ENCODE peak calls at places on chromosome 6, in five cellular contexts. S is pancreas, C is endothelial cell of umbilical vein, P is heart right ventricle, E is colonic mucosa. W is an unnamed sample.

GRCh38 chr6:33251390-33252012 is 20.2 kb downstream of the VPS52 start:
- DNase-seq in S (no peak), C (no peak), P (no peak), E (no peak), W (no peak)

GRCh38 chr6:100913400-100914276 is 32.5 kb upstream of the ASCC3 start:
- DNase-seq in S (no peak), C (no peak), P (no peak), E (no peak), W (no peak)

GRCh38 chr6:92690997-92691599 is 728.3 kb downstream of the EPHA7 start:
- DNase-seq in S (no peak), C (no peak), P (no peak), E (no peak), W (no peak)

GRCh38 chr6:156583083-156583482 is 194.1 kb upstream of the ARID1B start:
- DNase-seq in S (no peak), C (no peak), P (no peak), E (no peak), W (no peak)

GRCh38 chr6:35804996-35805736 is at the start of gene LHFPL5:
- DNase-seq in S (peak), C (peak), P (peak), E (peak), W (no peak)

GRCh38 chr6:12150812-12151432 is 138.8 kb downstream of the HIVEP1 start:
- DNase-seq in S (no peak), C (no peak), P (no peak), E (peak), W (no peak)

GRCh38 chr6:30730611-30731435 is 10.7 kb downstream of the TUBB start:
- DNase-seq in S (peak), C (peak), P (peak), E (peak), W (no peak)

GRCh38 chr6:17278289-17279061 is 2.7 kb upstream of the RBM24 start:
- DNase-seq in S (no peak), C (peak), P (no peak), E (no peak), W (no peak)

GRCh38 chr6:56804996-56805395 is 149.9 kb upstream of the BEND6 start:
- DNase-seq in S (no peak), C (peak), P (no peak), E (no peak), W (no peak)

GRCh38 chr6:39753745-39754084 is 28.5 kb upstream of the KIF6 start:
- DNase-seq in S (no peak), C (no peak), P (no peak), E (no peak), W (no peak)

GRCh38 chr6:90375681-90376439 is 79.2 kb upstream of the BACH2 start:
- DNase-seq in S (no peak), C (no peak), P (peak), E (no peak), W (peak)

GRCh38 chr6:154257074-154257473 is 99.5 kb downstream of the IPCEF1 start:
- DNase-seq in S (no peak), C (no peak), P (peak), E (no peak), W (no peak)

GRCh38 chr6:33000053-33000452 is 9.3 kb downstream of the HLA-DOA start:
- DNase-seq in S (no peak), C (no peak), P (no peak), E (no peak), W (no peak)

GRCh38 chr6:145735356-145736165 is at the start of gene EPM2A:
- DNase-seq in S (peak), C (peak), P (peak), E (peak), W (no peak)

GRCh38 chr6:108531332-108531731 is 29.4 kb upstream of the FOXO3 start:
- DNase-seq in S (no peak), C (no peak), P (no peak), E (no peak), W (no peak)

GRCh38 chr6:16912756-16913155 is 151.5 kb upstream of the ATXN1 start:
- DNase-seq in S (no peak), C (no peak), P (no peak), E (no peak), W (no peak)

GRCh38 chr6:137265574-137265973 is 46.4 kb upstream of the IFNGR1 start:
- DNase-seq in S (no peak), C (no peak), P (no peak), E (no peak), W (no peak)

GRCh38 chr6:112214749-112215269 is 39.6 kb downstream of the LAMA4 start:
- DNase-seq in S (no peak), C (peak), P (no peak), E (no peak), W (peak)

GRCh38 chr6:35688605-35689322 is at the start of gene FKBP5:
- DNase-seq in S (peak), C (peak), P (peak), E (peak), W (peak)

GRCh38 chr6:16684896-16685554 is 76.2 kb downstream of the ATXN1 start:
- DNase-seq in S (no peak), C (no peak), P (no peak), E (no peak), W (no peak)

GRCh38 chr6:124223596-124223995 is 419.9 kb downstream of the NKAIN2 start:
- DNase-seq in S (no peak), C (no peak), P (no peak), E (no peak), W (no peak)

GRCh38 chr6:54286141-54286540 is 22.1 kb upstream of the TINAG start:
- DNase-seq in S (no peak), C (no peak), P (no peak), E (no peak), W (no peak)

GRCh38 chr6:44431118-44431725 is 43.7 kb downstream of the CDC5L start:
- DNase-seq in S (no peak), C (peak), P (peak), E (peak), W (peak)

GRCh38 chr6:14086701-14087100 is 30.9 kb upstream of the CD83 start:
- DNase-seq in S (no peak), C (no peak), P (no peak), E (no peak), W (no peak)

GRCh38 chr6:106444777-106445507 is 84.4 kb downstream of the CRYBG1 start:
- DNase-seq in S (no peak), C (peak), P (peak), E (peak), W (no peak)

GRCh38 chr6:104558746-104559145 is 301.0 kb downstream of the HACE1 start:
- DNase-seq in S (no peak), C (no peak), P (no peak), E (no peak), W (no peak)

GRCh38 chr6:110178626-110179405 is 654 bp downstream of the WASF1 start:
- DNase-seq in S (peak), C (peak), P (peak), E (peak), W (peak)

GRCh38 chr6:110179406-110180227 is at the start of gene WASF1:
- DNase-seq in S (peak), C (peak), P (peak), E (peak), W (peak)

GRCh38 chr6:110183292-110183691 is 3.1 kb downstream of the CDC40 start:
- DNase-seq in S (no peak), C (no peak), P (no peak), E (no peak), W (no peak)

GRCh38 chr6:110181131-110182027 is 1.2 kb downstream of the CDC40 start:
- DNase-seq in S (no peak), C (peak), P (no peak), E (no peak), W (no peak)

GRCh38 chr6:110180228-110181008 is at the start of gene CDC40:
- DNase-seq in S (peak), C (no peak), P (peak), E (peak), W (no peak)
- H3K4me3 ChIP-seq in S (peak), C (peak), P (peak), E (peak), W (peak)

GRCh38 chr6:1315201-1315559 is 3.3 kb downstream of the FOXQ1 start:
- DNase-seq in S (no peak), C (no peak), P (no peak), E (no peak), W (no peak)

GRCh38 chr6:1315560-1316386 is 3.9 kb downstream of the FOXQ1 start:
- DNase-seq in S (no peak), C (no peak), P (no peak), E (no peak), W (no peak)

GRCh38 chr6:1317302-1317815 is 5.5 kb downstream of the FOXQ1 start:
- DNase-seq in S (no peak), C (no peak), P (no peak), E (no peak), W (no peak)

GRCh38 chr6:1318036-1318435 is 6.1 kb downstream of the FOXQ1 start:
- DNase-seq in S (no peak), C (no peak), P (no peak), E (no peak), W (no peak)

GRCh38 chr6:1316482-1317220 is 4.8 kb downstream of the FOXQ1 start:
- DNase-seq in S (peak), C (no peak), P (no peak), E (no peak), W (no peak)
- TF ChIP-seq CTCF in S (no peak), C (no peak), P (no peak), E (no peak), W (no peak)

GRCh38 chr6:117345292-117345610 is 79.9 kb downstream of the VGLL2 start:
- DNase-seq in S (no peak), C (no peak), P (no peak), E (no peak), W (no peak)

GRCh38 chr6:117351521-117351920 is 74.2 kb downstream of the ROS1 start:
- DNase-seq in S (no peak), C (no peak), P (no peak), E (no peak), W (no peak)

GRCh38 chr6:117344444-117345291 is 79.3 kb downstream of the VGLL2 start:
- DNase-seq in S (no peak), C (no peak), P (no peak), E (no peak), W (no peak)

GRCh38 chr6:117346142-117346930 is 79.4 kb downstream of the ROS1 start:
- DNase-seq in S (no peak), C (peak), P (no peak), E (no peak), W (no peak)
- H3K4me3 ChIP-seq in S (no peak), C (no peak), P (no peak), E (no peak), W (no peak)

GRCh38 chr6:43089874-43090556 is 13.9 kb downstream of the PTK7 start:
- DNase-seq in S (no peak), C (no peak), P (no peak), E (no peak), W (no peak)
- TF ChIP-seq CTCF in S (no peak), C (no peak), P (no peak), E (no peak), W (no peak)

GRCh38 chr6:37222125-37222967 is 35.2 kb upstream of the TBC1D22B start:
- DNase-seq in S (peak), C (peak), P (peak), E (peak), W (peak)
- H3K4me3 ChIP-seq in S (peak), C (peak), P (peak), E (peak), W (peak)

DNA sequence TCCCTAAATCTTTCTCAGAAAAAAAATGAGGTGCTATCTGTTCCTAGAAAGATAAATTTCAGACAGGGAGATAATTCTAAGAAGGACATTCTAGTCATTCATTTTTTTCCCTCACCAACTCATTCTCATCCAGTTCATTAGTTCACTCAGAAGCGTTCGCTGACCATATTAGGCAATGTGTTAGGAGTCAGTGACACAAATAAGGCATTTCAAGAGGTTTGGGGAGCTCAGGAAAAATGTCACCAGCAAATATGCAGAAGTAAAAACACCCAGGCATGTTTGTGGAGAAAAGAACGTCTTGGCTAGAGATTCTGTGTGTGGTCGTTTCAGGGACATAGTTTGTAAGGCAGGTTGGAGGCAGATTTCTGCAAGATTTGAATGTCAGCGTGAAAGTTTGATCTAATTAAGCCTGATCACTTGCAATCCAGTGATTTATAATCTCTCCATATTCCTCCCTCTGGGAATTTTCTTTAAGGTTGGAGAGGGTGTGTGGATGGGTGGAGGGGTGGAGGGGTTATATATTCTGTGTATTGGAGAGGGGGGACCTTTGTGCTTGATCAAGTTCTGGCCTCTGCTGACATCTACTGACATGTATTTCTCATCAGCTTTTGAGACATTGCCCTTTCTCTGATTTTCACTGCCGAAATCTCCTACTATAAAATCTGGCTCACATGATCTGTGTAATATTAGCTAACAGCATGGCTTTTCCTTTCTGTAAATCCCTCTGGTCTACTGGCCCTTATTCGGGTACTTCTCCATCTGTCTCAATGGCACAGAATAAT is 3.6 kb downstream of the MYCT1 start:
- DNase-seq in S (no peak), C (peak), P (no peak), E (no peak), W (no peak)
- TF ChIP-seq CTCF in S (no peak), C (peak), P (peak), E (no peak), W (no peak)

DNA sequence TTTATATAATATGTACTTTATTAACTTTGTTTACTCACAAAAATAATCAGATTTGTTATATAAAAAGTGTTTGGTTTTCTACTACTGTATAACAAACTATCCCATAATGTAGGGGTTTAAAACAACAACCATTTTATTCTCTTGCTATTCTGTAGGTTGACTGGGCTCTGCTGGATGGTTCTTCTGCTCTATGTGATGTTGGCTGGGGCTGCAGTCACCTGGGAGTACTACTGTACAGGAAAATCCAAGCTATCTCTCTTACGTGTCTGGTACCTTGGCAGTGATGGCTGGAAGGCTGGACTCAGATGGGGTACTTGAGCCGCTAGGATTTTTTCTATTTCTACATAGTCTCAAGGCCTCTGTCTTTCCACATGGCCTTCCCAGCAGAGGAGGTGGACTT is 44.0 kb upstream of the UBR2 start:
- DNase-seq in S (no peak), C (no peak), P (no peak), E (no peak), W (no peak)
- H3K4me3 ChIP-seq in S (no peak), C (no peak), P (no peak), E (no peak), W (no peak)

W was measured in LNCaP clone FGC.